ENCODE peak calls at places on chromosome 10, in four cellular contexts. One of them, this sample, is unnamed.
A peak's percentile ranks its signal among the peaks of the same experiment; 100 is the strongest.

GRCh38 chr10:94205370-94205930 is 157.3 kb downstream of the NOC3L start:
- DNase-seq in SK-N-SH: no peak
- DNase-seq in HepG2: no peak
- DNase-seq in K562: no peak
- DNase-seq in this sample: no peak

GRCh38 chr10:124354411-124355382 is 64.0 kb downstream of the OAT start:
- DNase-seq in SK-N-SH: peak; percentile 84
- DNase-seq in HepG2: peak; percentile 75
- DNase-seq in K562: peak; percentile 66
- DNase-seq in this sample: no peak

GRCh38 chr10:9766762-9767161 is 1250.9 kb upstream of the CELF2 start:
- DNase-seq in SK-N-SH: no peak
- DNase-seq in HepG2: no peak
- DNase-seq in K562: no peak
- DNase-seq in this sample: no peak

GRCh38 chr10:77301305-77301730 is 336.3 kb downstream of the KCNMA1 start:
- DNase-seq in SK-N-SH: no peak
- DNase-seq in HepG2: no peak
- DNase-seq in K562: no peak
- DNase-seq in this sample: no peak

GRCh38 chr10:34764347-34764991 is 50.6 kb downstream of the PARD3 start:
- DNase-seq in SK-N-SH: no peak
- DNase-seq in HepG2: no peak
- DNase-seq in K562: no peak
- DNase-seq in this sample: no peak

GRCh38 chr10:5588080-5588453 is 63.3 kb downstream of the CALML3 start:
- DNase-seq in SK-N-SH: no peak
- DNase-seq in HepG2: no peak
- DNase-seq in K562: no peak
- DNase-seq in this sample: no peak

GRCh38 chr10:96512524-96512991 is 1.2 kb downstream of the TLL2 start:
- DNase-seq in SK-N-SH: peak; percentile 63
- DNase-seq in HepG2: no peak
- DNase-seq in K562: no peak
- DNase-seq in this sample: no peak

GRCh38 chr10:86287966-86288579 is 78.5 kb downstream of the GRID1 start:
- DNase-seq in SK-N-SH: peak; percentile 3
- DNase-seq in HepG2: no peak
- DNase-seq in K562: no peak
- DNase-seq in this sample: no peak

GRCh38 chr10:116697816-116698215 is 44.5 kb downstream of the HSPA12A start:
- DNase-seq in SK-N-SH: no peak
- DNase-seq in HepG2: no peak
- DNase-seq in K562: no peak
- DNase-seq in this sample: no peak

GRCh38 chr10:1737222-1738061 is at the start of gene ADARB2:
- DNase-seq in SK-N-SH: peak; percentile 89
- DNase-seq in HepG2: no peak
- DNase-seq in K562: no peak
- DNase-seq in this sample: peak; percentile 53

GRCh38 chr10:26937371-26937770 is 76.6 kb upstream of the ABI1 start:
- DNase-seq in SK-N-SH: no peak
- DNase-seq in HepG2: no peak
- DNase-seq in K562: no peak
- DNase-seq in this sample: no peak

GRCh38 chr10:1652151-1652550 is 85.2 kb downstream of the ADARB2 start:
- DNase-seq in SK-N-SH: peak; percentile 62
- DNase-seq in HepG2: no peak
- DNase-seq in K562: no peak
- DNase-seq in this sample: no peak

GRCh38 chr10:11902646-11903045 is 79.5 kb downstream of the PROSER2 start:
- DNase-seq in SK-N-SH: no peak
- DNase-seq in HepG2: no peak
- DNase-seq in K562: no peak
- DNase-seq in this sample: no peak

GRCh38 chr10:61640876-61641275 is 21.9 kb upstream of the CABCOCO1 start:
- DNase-seq in SK-N-SH: no peak
- DNase-seq in HepG2: no peak
- DNase-seq in K562: no peak
- DNase-seq in this sample: no peak

GRCh38 chr10:123254287-123254858 is 100.2 kb downstream of the BUB3 start:
- DNase-seq in SK-N-SH: no peak
- DNase-seq in HepG2: no peak
- DNase-seq in K562: no peak
- DNase-seq in this sample: no peak

GRCh38 chr10:97508342-97508741 is 9.6 kb downstream of the UBTD1 start:
- DNase-seq in SK-N-SH: no peak
- DNase-seq in HepG2: no peak
- DNase-seq in K562: no peak
- DNase-seq in this sample: no peak

GRCh38 chr10:67239864-67240497 is 314.1 kb downstream of the LRRTM3 start:
- DNase-seq in SK-N-SH: no peak
- DNase-seq in HepG2: no peak
- DNase-seq in K562: no peak
- DNase-seq in this sample: no peak

GRCh38 chr10:27658788-27659187 is 86.8 kb downstream of the MKX start:
- DNase-seq in SK-N-SH: no peak
- DNase-seq in HepG2: no peak
- DNase-seq in K562: no peak
- DNase-seq in this sample: no peak

GRCh38 chr10:131452926-131453771 is 141.6 kb upstream of the TCERG1L start:
- DNase-seq in SK-N-SH: no peak
- DNase-seq in HepG2: no peak
- DNase-seq in K562: no peak
- DNase-seq in this sample: no peak

GRCh38 chr10:1509003-1509402 is 228.3 kb downstream of the ADARB2 start:
- DNase-seq in SK-N-SH: no peak
- DNase-seq in HepG2: no peak
- DNase-seq in K562: no peak
- DNase-seq in this sample: no peak

GRCh38 chr10:88892223-88892967 is 12.3 kb downstream of the STAMBPL1 start:
- DNase-seq in SK-N-SH: no peak
- DNase-seq in HepG2: no peak
- DNase-seq in K562: no peak
- DNase-seq in this sample: no peak

DNA sequence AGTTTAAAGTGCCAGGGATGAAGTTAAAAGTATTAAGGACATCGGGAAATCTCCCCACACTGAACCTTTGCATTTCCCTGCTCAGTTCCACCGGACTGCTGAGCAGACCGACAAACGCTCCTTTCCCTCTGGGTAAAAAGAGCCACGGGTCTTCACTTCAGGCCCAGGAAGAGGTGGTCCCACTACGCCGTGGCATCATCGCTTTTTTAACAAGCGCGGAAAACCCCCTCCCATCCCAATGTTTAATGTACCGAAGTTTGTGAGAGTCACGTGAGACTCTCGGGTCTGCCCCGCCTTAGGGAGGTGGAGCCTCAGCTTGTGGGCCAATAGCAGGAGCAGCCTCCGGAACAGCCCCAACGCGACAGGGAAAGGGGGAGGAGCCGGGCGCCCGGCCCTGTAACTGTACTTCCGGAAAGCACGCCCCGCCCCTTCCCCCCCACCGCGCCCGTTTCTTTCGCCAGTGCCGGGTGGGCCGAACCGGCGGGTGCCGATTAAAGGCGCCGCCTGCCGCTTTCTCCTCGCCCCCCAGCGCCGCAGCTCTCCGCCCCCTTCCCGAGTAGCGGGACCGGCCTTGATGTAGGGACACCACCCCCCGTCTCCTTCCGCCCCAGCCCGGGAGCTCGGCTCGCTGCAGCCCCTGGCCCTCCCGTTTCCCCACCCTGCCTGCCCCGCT is 2.3 kb upstream of the TRIM8 start:
- DNase-seq in SK-N-SH: peak; percentile 92
- DNase-seq in HepG2: peak; percentile 94
- DNase-seq in K562: peak; percentile 79
- DNase-seq in this sample: peak; percentile 90
- TF ChIP-seq JUND in SK-N-SH: no peak
- TF ChIP-seq JUND in HepG2: no peak
- TF ChIP-seq JUND in K562: peak; percentile 4
- TF ChIP-seq JUND in this sample: no peak

GRCh38 chr10:83983578-83984255 is 155.6 kb upstream of the GHITM start:
- DNase-seq in SK-N-SH: no peak
- DNase-seq in HepG2: peak; percentile 15
- DNase-seq in K562: peak; percentile 33
- DNase-seq in this sample: no peak
- TF ChIP-seq MXI1 in SK-N-SH: no peak
- TF ChIP-seq MXI1 in HepG2: no peak
- TF ChIP-seq MXI1 in K562: no peak
- TF ChIP-seq MXI1 in this sample: no peak

GRCh38 chr10:22429981-22430421 is 84.7 kb downstream of the SPAG6 start:
- DNase-seq in SK-N-SH: no peak
- DNase-seq in HepG2: no peak
- DNase-seq in K562: peak; percentile 20
- DNase-seq in this sample: no peak

GRCh38 chr10:22426653-22427052 is 81.4 kb downstream of the SPAG6 start:
- DNase-seq in SK-N-SH: no peak
- DNase-seq in HepG2: no peak
- DNase-seq in K562: no peak
- DNase-seq in this sample: no peak

GRCh38 chr10:22427890-22428571 is 82.7 kb downstream of the SPAG6 start:
- DNase-seq in SK-N-SH: peak; percentile 72
- DNase-seq in HepG2: no peak
- DNase-seq in K562: no peak
- DNase-seq in this sample: no peak

GRCh38 chr10:22429146-22429545 is 83.8 kb downstream of the SPAG6 start:
- DNase-seq in SK-N-SH: no peak
- DNase-seq in HepG2: no peak
- DNase-seq in K562: no peak
- DNase-seq in this sample: no peak

DNA sequence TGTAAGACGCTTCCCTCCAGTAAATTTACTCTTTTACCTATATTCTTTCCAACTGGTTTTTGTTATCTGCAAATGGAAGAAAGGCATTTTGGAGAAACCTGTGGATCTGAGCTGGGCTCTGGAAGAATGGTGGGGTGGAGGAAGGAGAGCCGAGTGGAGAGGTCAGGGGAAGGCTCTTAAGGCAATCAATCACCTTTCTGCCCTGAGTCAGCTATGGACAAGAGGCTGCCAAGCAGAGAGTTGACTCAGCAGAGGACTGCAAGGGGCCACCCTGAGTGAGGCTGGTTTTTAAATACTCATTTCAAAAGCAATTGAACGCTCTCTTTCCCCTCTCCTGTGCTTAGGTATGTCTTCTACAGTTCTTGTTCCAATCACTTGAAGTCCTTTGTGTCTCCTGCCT is 81.8 kb downstream of the SPAG6 start:
- DNase-seq in SK-N-SH: no peak
- DNase-seq in HepG2: no peak
- DNase-seq in K562: peak; percentile 24
- DNase-seq in this sample: no peak
- TF ChIP-seq JUND in SK-N-SH: peak; percentile 75
- TF ChIP-seq JUND in HepG2: no peak
- TF ChIP-seq JUND in K562: peak; percentile 72
- TF ChIP-seq JUND in this sample: no peak

DNA sequence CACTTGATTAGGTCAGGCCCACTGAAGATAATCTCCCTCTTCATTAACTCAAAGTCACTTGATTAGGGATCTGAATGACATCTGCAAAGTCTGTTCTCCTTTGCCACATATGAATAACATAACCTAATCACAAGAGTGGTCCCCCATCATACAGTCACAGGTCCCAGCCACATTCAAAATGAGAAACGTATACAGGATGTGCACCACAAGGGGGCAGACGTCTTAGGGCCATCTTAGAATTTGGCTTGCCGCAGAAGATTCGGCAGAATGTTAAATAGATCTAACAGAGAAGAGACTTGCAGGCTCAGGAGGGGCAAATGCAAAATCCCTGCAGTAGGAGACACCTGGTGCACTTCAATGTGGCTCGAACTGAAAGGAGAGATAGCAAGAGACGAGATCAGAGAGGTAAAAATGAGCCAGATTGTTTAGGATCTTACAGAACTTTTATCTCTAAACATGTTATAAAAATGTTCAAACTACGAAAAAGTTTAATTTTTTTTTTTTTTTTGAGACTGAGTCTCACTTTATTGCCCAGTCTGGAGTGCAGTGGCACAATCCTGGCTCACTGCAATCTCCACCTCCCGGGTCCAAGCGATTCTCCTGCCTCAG is 10.4 kb upstream of the SMC3 start:
- DNase-seq in SK-N-SH: peak; percentile 41
- DNase-seq in HepG2: peak; percentile 24
- DNase-seq in K562: peak; percentile 39
- DNase-seq in this sample: no peak
- TF ChIP-seq MXI1 in SK-N-SH: no peak
- TF ChIP-seq MXI1 in HepG2: no peak
- TF ChIP-seq MXI1 in K562: no peak
- TF ChIP-seq MXI1 in this sample: no peak

GRCh38 chr10:22740180-22740579 is 25.8 kb upstream of the PIP4K2A start:
- DNase-seq in SK-N-SH: no peak
- DNase-seq in HepG2: peak; percentile 14
- DNase-seq in K562: no peak
- DNase-seq in this sample: no peak
- TF ChIP-seq JUND in SK-N-SH: no peak
- TF ChIP-seq JUND in HepG2: no peak
- TF ChIP-seq JUND in K562: no peak
- TF ChIP-seq JUND in this sample: no peak

GRCh38 chr10:3538850-3539531 is 246.0 kb downstream of the KLF6 start:
- DNase-seq in SK-N-SH: no peak
- DNase-seq in HepG2: no peak
- DNase-seq in K562: no peak
- DNase-seq in this sample: no peak
- TF ChIP-seq MXI1 in SK-N-SH: no peak
- TF ChIP-seq MXI1 in HepG2: no peak
- TF ChIP-seq MXI1 in K562: no peak
- TF ChIP-seq MXI1 in this sample: no peak

DNA sequence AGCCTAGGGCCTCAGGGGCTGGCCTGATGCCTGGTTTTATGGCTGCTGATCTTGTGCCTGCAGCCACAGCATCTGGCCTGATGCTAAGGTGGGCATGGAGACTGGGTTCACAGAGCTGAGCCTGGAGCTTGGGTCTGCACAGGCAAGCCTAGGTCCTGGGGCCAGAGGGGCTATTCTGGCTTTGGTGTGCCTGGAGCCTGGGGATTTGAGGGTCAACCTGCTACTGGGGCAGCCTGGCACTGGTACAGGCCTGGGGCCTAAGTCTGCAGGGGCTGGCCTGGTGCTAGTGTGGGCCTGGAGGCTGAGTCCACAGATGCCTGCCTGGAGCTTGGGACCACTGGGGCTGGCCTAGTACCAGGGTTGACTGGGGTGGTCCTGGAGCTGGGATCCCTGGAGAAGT is 481.8 kb upstream of the GHITM start:
- DNase-seq in SK-N-SH: no peak
- DNase-seq in HepG2: no peak
- DNase-seq in K562: no peak
- DNase-seq in this sample: no peak
- TF ChIP-seq JUND in SK-N-SH: no peak
- TF ChIP-seq JUND in HepG2: no peak
- TF ChIP-seq JUND in K562: no peak
- TF ChIP-seq JUND in this sample: no peak

GRCh38 chr10:126519992-126520391 is 131.7 kb upstream of the ADAM12 start:
- DNase-seq in SK-N-SH: no peak
- DNase-seq in HepG2: no peak
- DNase-seq in K562: no peak
- DNase-seq in this sample: no peak

GRCh38 chr10:126519188-126519587 is 130.9 kb upstream of the ADAM12 start:
- DNase-seq in SK-N-SH: no peak
- DNase-seq in HepG2: no peak
- DNase-seq in K562: no peak
- DNase-seq in this sample: no peak

GRCh38 chr10:126516515-126516914 is 128.2 kb upstream of the ADAM12 start:
- DNase-seq in SK-N-SH: no peak
- DNase-seq in HepG2: no peak
- DNase-seq in K562: no peak
- DNase-seq in this sample: no peak

GRCh38 chr10:126520918-126521317 is 132.6 kb upstream of the ADAM12 start:
- DNase-seq in SK-N-SH: no peak
- DNase-seq in HepG2: no peak
- DNase-seq in K562: no peak
- DNase-seq in this sample: no peak

GRCh38 chr10:126518186-126519080 is 130.2 kb upstream of the ADAM12 start:
- DNase-seq in SK-N-SH: no peak
- DNase-seq in HepG2: no peak
- DNase-seq in K562: no peak
- DNase-seq in this sample: no peak
- TF ChIP-seq MXI1 in SK-N-SH: no peak
- TF ChIP-seq MXI1 in HepG2: no peak
- TF ChIP-seq MXI1 in K562: no peak
- TF ChIP-seq MXI1 in this sample: no peak